ENCODE peak calls at places on chromosome 21, in seven cellular contexts. T, O, E, F, Y, V and M are unnamed samples.

GRCh38 chr21:26441081-26441610 is 131.9 kb downstream of the CYYR1 start:
- DNase-seq in Y (no peak), O (no peak), V (no peak), E (no peak), T (no peak), F (no peak), M (no peak)

GRCh38 chr21:36396971-36397370 is 11.8 kb downstream of the CHAF1B start:
- DNase-seq in E (no peak), V (no peak), T (no peak), O (no peak), Y (no peak), F (no peak), M (no peak)

GRCh38 chr21:35779690-35780570 is 280.4 kb downstream of the SETD4 start:
- DNase-seq in F (no peak), T (peak), Y (no peak), E (no peak), V (no peak), O (no peak), M (no peak)

GRCh38 chr21:28224191-28224755 is 768.4 kb downstream of the LTN1 start:
- DNase-seq in E (no peak), O (no peak), T (no peak), F (no peak), Y (no peak), V (no peak), M (no peak)

GRCh38 chr21:33901421-33902288 is 13.9 kb downstream of the ATP5PO start:
- DNase-seq in T (peak), E (no peak), O (no peak), Y (peak), F (peak), V (no peak), M (peak)

GRCh38 chr21:25273945-25274344 is 333.3 kb downstream of the MRPL39 start:
- DNase-seq in E (no peak), Y (no peak), F (no peak), V (no peak), T (no peak), O (no peak), M (no peak)

GRCh38 chr21:41435728-41436127 is 9.7 kb downstream of the MX1 start:
- DNase-seq in Y (no peak), E (no peak), F (no peak), V (no peak), T (no peak), O (peak), M (no peak)

GRCh38 chr21:34530264-34530663 is 18.3 kb upstream of the KCNE1 start:
- DNase-seq in T (no peak), Y (no peak), F (no peak), V (no peak), O (no peak), E (no peak), M (no peak)

GRCh38 chr21:42093991-42094417 is 22.9 kb downstream of the UMODL1 start:
- DNase-seq in T (no peak), O (no peak), Y (no peak), V (no peak), E (peak), F (no peak), M (no peak)

GRCh38 chr21:29892379-29892778 is 47.4 kb downstream of the GRIK1 start:
- DNase-seq in E (no peak), T (no peak), O (no peak), V (no peak), F (no peak), Y (no peak), M (no peak)

GRCh38 chr21:37742115-37742514 is 174.1 kb downstream of the KCNJ6 start:
- DNase-seq in O (no peak), V (no peak), Y (no peak), F (no peak), T (no peak), E (no peak), M (no peak)

GRCh38 chr21:41926068-41926806 is 27.6 kb downstream of the C2CD2 start:
- DNase-seq in Y (no peak), F (peak), O (peak), E (no peak), V (no peak), T (peak), M (no peak)

GRCh38 chr21:19941626-19942025 is 1056.6 kb upstream of the NCAM2 start:
- DNase-seq in E (no peak), Y (no peak), O (no peak), F (no peak), T (no peak), V (no peak), M (no peak)

GRCh38 chr21:42640486-42640885 is 12.9 kb upstream of the PDE9A start:
- DNase-seq in O (no peak), V (no peak), E (no peak), Y (no peak), T (no peak), F (no peak), M (no peak)

GRCh38 chr21:42835611-42836401 is 43.5 kb downstream of the WDR4 start:
- DNase-seq in E (no peak), Y (no peak), T (no peak), V (no peak), F (no peak), O (no peak), M (no peak)

GRCh38 chr21:41684381-41685245 is 82.2 kb downstream of the RIPK4 start:
- DNase-seq in E (no peak), O (no peak), V (no peak), Y (no peak), T (no peak), F (no peak), M (peak)

GRCh38 chr21:39004776-39005605 is 178.3 kb downstream of the PSMG1 start:
- DNase-seq in T (no peak), O (no peak), E (no peak), V (no peak), F (peak), Y (no peak), M (no peak)

GRCh38 chr21:35032474-35033263 is 16.4 kb downstream of the RUNX1 start:
- DNase-seq in T (no peak), F (no peak), O (no peak), Y (no peak), E (no peak), V (no peak), M (no peak)

GRCh38 chr21:46394819-46395152 is 63.9 kb upstream of the DIP2A start:
- DNase-seq in T (no peak), Y (no peak), V (no peak), O (no peak), F (no peak), E (no peak), M (no peak)

GRCh38 chr21:39088831-39089380 is 94.3 kb downstream of the PSMG1 start:
- DNase-seq in V (no peak), E (no peak), O (no peak), Y (no peak), T (no peak), F (no peak), M (no peak)

GRCh38 chr21:39852726-39853510 is 14.3 kb upstream of the PCP4 start:
- DNase-seq in F (no peak), Y (no peak), V (no peak), T (no peak), E (no peak), O (no peak), M (no peak)

GRCh38 chr21:41812679-41813078 is 45.8 kb upstream of the RIPK4 start:
- DNase-seq in F (no peak), T (no peak), E (no peak), V (no peak), O (no peak), Y (no peak), M (no peak)

GRCh38 chr21:38853421-38853919 is 47.7 kb downstream of the ETS2 start:
- DNase-seq in F (peak), E (no peak), V (no peak), T (no peak), Y (no peak), O (no peak), M (no peak)

GRCh38 chr21:35227774-35228173 is 178.7 kb upstream of the RUNX1 start:
- DNase-seq in F (no peak), T (no peak), Y (no peak), V (no peak), E (no peak), O (no peak), M (no peak)

GRCh38 chr21:41307219-41307618 is 9.4 kb upstream of the FAM3B start:
- DNase-seq in Y (no peak), T (no peak), E (no peak), V (no peak), F (no peak), O (no peak), M (no peak)

GRCh38 chr21:41631564-41632461 is 123.9 kb upstream of the TMPRSS2 start:
- DNase-seq in Y (no peak), E (no peak), F (peak), O (no peak), V (no peak), T (no peak), M (no peak)